ENCODE peak calls at places on chromosomes 13 and 19, in eight cellular contexts. L is HepG2, S is A549, K is GM12878, A is GM23338, N is Panc1, Y is SK-N-SH, G is HCT116. Q is an unnamed sample.

GRCh38 chr13:76711515-76712182 is 174.6 kb downstream of the KCTD12 start:
- DNase-seq in L (no peak), S (no peak), K (no peak), A (no peak), N (no peak), Y (no peak), G (no peak), Q (peak)

GRCh38 chr19:48639483-48640375 is 2.5 kb upstream of the DBP start:
- DNase-seq in L (no peak), S (no peak), K (no peak), A (peak), N (no peak), Y (no peak), G (no peak), Q (no peak)

GRCh38 chr13:24452044-24452443 is 60.5 kb downstream of the PARP4 start:
- DNase-seq in L (no peak), S (no peak), K (no peak), A (no peak), N (no peak), Y (no peak), G (no peak), Q (no peak)

GRCh38 chr19:1370579-1371361 is 12.9 kb upstream of the NDUFS7 start:
- DNase-seq in L (no peak), S (no peak), K (no peak), A (no peak), N (no peak), Y (no peak), G (no peak), Q (no peak)

GRCh38 chr19:19434483-19435045 is 29.1 kb downstream of the GATAD2A start:
- DNase-seq in L (no peak), S (no peak), K (no peak), A (no peak), N (no peak), Y (no peak), G (no peak), Q (no peak)

GRCh38 chr19:40614595-40615411 is 13.6 kb downstream of the LTBP4 start:
- DNase-seq in L (no peak), S (no peak), K (peak), A (peak), N (no peak), Y (peak), G (peak), Q (no peak)

GRCh38 chr19:55544776-55545439 is 435 bp downstream of the SBK3 start:
- DNase-seq in L (peak), S (no peak), K (no peak), A (no peak), N (no peak), Y (no peak), G (no peak), Q (no peak)

GRCh38 chr13:26679945-26680516 is 80.6 kb downstream of the GPR12 start:
- DNase-seq in L (no peak), S (no peak), K (no peak), A (peak), N (no peak), Y (no peak), G (no peak), Q (no peak)

GRCh38 chr13:33554919-33555791 is 262.8 kb upstream of the RFC3 start:
- DNase-seq in L (no peak), S (no peak), K (no peak), A (peak), N (no peak), Y (no peak), G (no peak), Q (no peak)

GRCh38 chr13:44189085-44189484 is 184.5 kb upstream of the SERP2 start:
- DNase-seq in L (no peak), S (no peak), K (no peak), A (no peak), N (no peak), Y (no peak), G (no peak), Q (no peak)

GRCh38 chr19:623974-624373 is 9.4 kb downstream of the POLRMT start:
- DNase-seq in L (no peak), S (peak), K (no peak), A (no peak), N (no peak), Y (no peak), G (no peak), Q (no peak)

GRCh38 chr19:29671393-29672076 is 6.3 kb downstream of the PLEKHF1 start:
- DNase-seq in L (peak), S (no peak), K (peak), A (peak), N (no peak), Y (no peak), G (no peak), Q (peak)

GRCh38 chr13:21986602-21987001 is 315.7 kb downstream of the FGF9 start:
- DNase-seq in L (no peak), S (no peak), K (no peak), A (no peak), N (no peak), Y (no peak), G (no peak), Q (no peak)

GRCh38 chr19:51470966-51471365 is 7.4 kb upstream of the CEACAM18 start:
- DNase-seq in L (no peak), S (no peak), K (no peak), A (no peak), N (no peak), Y (no peak), G (no peak), Q (no peak)

GRCh38 chr13:112142401-112142930 is 75.5 kb downstream of the SOX1 start:
- DNase-seq in L (no peak), S (no peak), K (no peak), A (no peak), N (no peak), Y (no peak), G (no peak), Q (no peak)

GRCh38 chr13:83731113-83731512 is 151.2 kb downstream of the SLITRK1 start:
- DNase-seq in L (no peak), S (no peak), K (no peak), A (no peak), N (no peak), Y (no peak), G (no peak), Q (no peak)

GRCh38 chr19:30123109-30123508 is 181.1 kb downstream of the URI1 start:
- DNase-seq in L (no peak), S (no peak), K (no peak), A (no peak), N (no peak), Y (no peak), G (no peak), Q (no peak)

GRCh38 chr13:94984974-94985373 is 272.6 kb upstream of the SOX21 start:
- DNase-seq in L (no peak), S (no peak), K (no peak), A (no peak), N (no peak), Y (no peak), G (no peak), Q (no peak)

GRCh38 chr13:111387026-111387871 is 66.8 kb downstream of the TEX29 start:
- DNase-seq in L (no peak), S (no peak), K (no peak), A (no peak), N (no peak), Y (no peak), G (no peak), Q (no peak)

GRCh38 chr13:107284168-107284567 is 716.2 kb upstream of the ARGLU1 start:
- DNase-seq in L (no peak), S (no peak), K (no peak), A (no peak), N (no peak), Y (no peak), G (no peak), Q (no peak)

GRCh38 chr13:22703601-22704209 is 477.1 kb upstream of the SGCG start:
- DNase-seq in L (no peak), S (no peak), K (no peak), A (no peak), N (peak), Y (no peak), G (peak), Q (no peak)

GRCh38 chr19:55486043-55486970 is 1.3 kb downstream of the NAT14 start:
- DNase-seq in L (no peak), S (no peak), K (no peak), A (no peak), N (no peak), Y (peak), G (no peak), Q (no peak)

GRCh38 chr13:72180253-72180952 is 313.4 kb upstream of the DACH1 start:
- DNase-seq in L (no peak), S (no peak), K (no peak), A (peak), N (no peak), Y (no peak), G (no peak), Q (no peak)

GRCh38 chr19:1592023-1592754 is 476 bp downstream of the MBD3 start:
- DNase-seq in L (peak), S (peak), K (peak), A (peak), N (no peak), Y (peak), G (peak), Q (peak)

GRCh38 chr19:14480695-14481069 is 5.5 kb upstream of the PTGER1 start:
- DNase-seq in L (no peak), S (no peak), K (no peak), A (no peak), N (no peak), Y (peak), G (no peak), Q (no peak)

GRCh38 chr13:41763772-41764171 is 197.1 kb downstream of the VWA8 start:
- DNase-seq in L (no peak), S (no peak), K (no peak), A (no peak), N (no peak), Y (no peak), G (no peak), Q (no peak)

GRCh38 chr19:27974082-27974513 is 1238.9 kb downstream of the UQCRFS1 start:
- DNase-seq in L (peak), S (peak), K (peak), A (peak), N (no peak), Y (peak), G (no peak), Q (no peak)

GRCh38 chr13:22487932-22488331 is 692.8 kb upstream of the SGCG start:
- DNase-seq in L (no peak), S (no peak), K (no peak), A (no peak), N (no peak), Y (no peak), G (no peak), Q (no peak)

GRCh38 chr19:19185853-19186728 is 5.9 kb downstream of the BORCS8 start:
- DNase-seq in L (peak), S (no peak), K (no peak), A (peak), N (no peak), Y (peak), G (peak), Q (peak)

GRCh38 chr19:15180451-15181390 is 20.1 kb downstream of the NOTCH3 start:
- DNase-seq in L (peak), S (no peak), K (no peak), A (peak), N (no peak), Y (no peak), G (no peak), Q (no peak)

GRCh38 chr19:13094771-13095392 is 7.8 kb downstream of the LYL1 start:
- DNase-seq in L (no peak), S (no peak), K (no peak), A (peak), N (no peak), Y (peak), G (no peak), Q (peak)
- TF ChIP-seq REST in L (no peak), S (no peak), K (no peak), A (no peak), N (no peak), Y (no peak), G (no peak), Q (no peak)

DNA sequence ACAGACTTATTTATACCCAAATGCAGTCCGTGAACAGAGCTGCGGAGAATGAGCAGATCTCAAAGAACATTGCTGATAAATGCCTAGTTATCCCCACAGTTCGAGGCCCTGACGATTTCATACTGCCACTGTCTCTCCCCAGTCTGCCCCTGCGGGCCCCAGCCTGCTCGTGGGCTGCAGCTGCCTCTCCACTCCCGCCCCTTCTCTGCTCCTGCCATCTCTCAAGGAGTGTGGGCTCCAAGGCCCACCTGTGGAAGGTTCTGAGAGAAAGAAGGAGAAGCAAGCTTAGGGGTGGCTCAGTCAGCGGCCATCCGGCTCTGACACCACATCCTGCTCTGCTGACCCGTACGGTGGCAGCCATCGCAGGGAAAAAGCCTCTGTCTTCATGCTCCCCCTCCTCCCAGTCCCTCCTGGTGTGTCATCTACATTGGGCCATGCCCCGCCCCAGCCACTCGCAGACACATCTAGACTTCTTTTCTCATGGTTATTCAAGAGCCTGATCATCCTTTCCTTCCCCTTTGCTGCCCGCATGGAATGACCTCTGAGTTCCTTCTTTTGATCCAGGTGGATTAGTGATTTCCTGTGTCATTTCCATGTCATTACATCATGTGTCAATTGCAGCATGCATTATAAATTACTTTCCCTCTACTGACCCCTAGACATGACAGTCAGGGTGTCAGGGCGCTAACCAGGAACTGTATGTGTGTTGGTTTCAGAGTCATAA is 51.9 kb downstream of the EPS15L1 start:
- DNase-seq in L (no peak), S (no peak), K (no peak), A (peak), N (no peak), Y (no peak), G (no peak), Q (peak)
- TF ChIP-seq REST in L (no peak), S (no peak), K (no peak), A (no peak), N (no peak), Y (no peak), G (no peak), Q (no peak)

GRCh38 chr13:46122304-46122703 is 17.5 kb upstream of the CPB2 start:
- DNase-seq in L (no peak), S (no peak), K (no peak), A (no peak), N (no peak), Y (no peak), G (no peak), Q (no peak)

GRCh38 chr13:46124967-46125933 is 20.4 kb upstream of the CPB2 start:
- DNase-seq in L (no peak), S (no peak), K (no peak), A (no peak), N (no peak), Y (no peak), G (no peak), Q (no peak)

GRCh38 chr13:46126074-46126473 is 21.2 kb upstream of the CPB2 start:
- DNase-seq in L (no peak), S (no peak), K (no peak), A (no peak), N (no peak), Y (no peak), G (no peak), Q (no peak)

GRCh38 chr13:46126552-46127171 is 21.8 kb upstream of the CPB2 start:
- DNase-seq in L (peak), S (peak), K (no peak), A (peak), N (peak), Y (peak), G (peak), Q (peak)

DNA sequence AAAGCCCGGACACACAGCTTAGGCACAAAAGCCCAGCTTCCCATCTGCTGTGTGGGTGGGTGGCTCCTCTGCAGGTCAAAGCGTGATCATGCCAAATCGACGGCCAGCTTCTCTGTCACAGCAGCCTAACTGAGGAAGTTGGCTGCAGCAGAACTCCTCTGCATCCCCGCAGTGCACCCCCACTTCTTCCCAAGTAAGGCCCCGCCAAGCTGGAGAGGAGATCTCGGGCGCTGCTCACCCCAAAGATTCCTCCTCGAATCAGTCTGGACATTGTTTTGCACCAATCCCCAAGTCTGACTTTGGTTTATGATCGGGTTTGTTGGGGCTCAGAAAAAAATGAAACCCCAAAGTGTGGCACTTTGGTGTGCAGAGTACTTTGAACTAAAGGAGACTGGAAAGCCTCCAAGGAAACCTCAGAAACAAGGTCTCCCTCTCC is 19.7 kb upstream of the CPB2 start:
- DNase-seq in L (no peak), S (no peak), K (no peak), A (no peak), N (no peak), Y (no peak), G (no peak), Q (peak)
- TF ChIP-seq REST in L (no peak), S (no peak), K (no peak), A (no peak), N (no peak), Y (no peak), G (no peak), Q (no peak)

GRCh38 chr13:78121459-78122348 is 203.1 kb upstream of the EDNRB start:
- DNase-seq in L (peak), S (peak), K (peak), A (peak), N (no peak), Y (peak), G (peak), Q (peak)
- TF ChIP-seq REST in L (no peak), S (no peak), K (no peak), A (no peak), N (no peak), Y (no peak), G (no peak), Q (no peak)

GRCh38 chr19:12093777-12094176 is 29.2 kb downstream of the ZNF844 start:
- DNase-seq in L (no peak), S (no peak), K (peak), A (no peak), N (no peak), Y (no peak), G (no peak), Q (no peak)

GRCh38 chr19:12085074-12085818 is 20.7 kb downstream of the ZNF844 start:
- DNase-seq in L (no peak), S (no peak), K (no peak), A (no peak), N (no peak), Y (no peak), G (no peak), Q (no peak)

GRCh38 chr19:12092065-12092867 is 27.7 kb downstream of the ZNF844 start:
- DNase-seq in L (peak), S (no peak), K (peak), A (peak), N (peak), Y (no peak), G (no peak), Q (peak)

GRCh38 chr19:12095111-12095790 is 30.7 kb downstream of the ZNF844 start:
- DNase-seq in L (no peak), S (no peak), K (no peak), A (no peak), N (no peak), Y (no peak), G (no peak), Q (peak)

DNA sequence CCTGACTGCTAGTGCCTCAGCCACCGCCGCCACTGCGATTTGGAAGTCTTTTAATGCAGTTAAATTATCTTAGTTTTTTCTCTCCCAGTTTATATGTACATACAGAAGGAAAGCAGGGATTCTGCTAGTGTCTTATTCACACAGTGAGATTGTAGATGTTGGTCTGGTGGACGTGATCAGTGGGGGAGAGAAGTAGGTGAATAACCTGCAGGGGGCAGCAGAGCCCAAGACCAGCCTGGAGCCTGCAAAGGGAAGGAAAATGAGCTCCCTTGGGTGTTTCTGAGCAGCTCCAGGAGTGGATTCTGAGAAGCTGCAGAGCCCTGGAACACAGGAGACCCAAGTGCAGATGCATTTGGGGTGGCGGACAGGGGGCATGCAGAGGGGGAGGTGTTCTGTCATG is 26.3 kb downstream of the ZNF844 start:
- DNase-seq in L (peak), S (no peak), K (peak), A (peak), N (peak), Y (peak), G (no peak), Q (no peak)
- TF ChIP-seq REST in L (no peak), S (no peak), K (no peak), A (no peak), N (no peak), Y (no peak), G (no peak), Q (no peak)

DNA sequence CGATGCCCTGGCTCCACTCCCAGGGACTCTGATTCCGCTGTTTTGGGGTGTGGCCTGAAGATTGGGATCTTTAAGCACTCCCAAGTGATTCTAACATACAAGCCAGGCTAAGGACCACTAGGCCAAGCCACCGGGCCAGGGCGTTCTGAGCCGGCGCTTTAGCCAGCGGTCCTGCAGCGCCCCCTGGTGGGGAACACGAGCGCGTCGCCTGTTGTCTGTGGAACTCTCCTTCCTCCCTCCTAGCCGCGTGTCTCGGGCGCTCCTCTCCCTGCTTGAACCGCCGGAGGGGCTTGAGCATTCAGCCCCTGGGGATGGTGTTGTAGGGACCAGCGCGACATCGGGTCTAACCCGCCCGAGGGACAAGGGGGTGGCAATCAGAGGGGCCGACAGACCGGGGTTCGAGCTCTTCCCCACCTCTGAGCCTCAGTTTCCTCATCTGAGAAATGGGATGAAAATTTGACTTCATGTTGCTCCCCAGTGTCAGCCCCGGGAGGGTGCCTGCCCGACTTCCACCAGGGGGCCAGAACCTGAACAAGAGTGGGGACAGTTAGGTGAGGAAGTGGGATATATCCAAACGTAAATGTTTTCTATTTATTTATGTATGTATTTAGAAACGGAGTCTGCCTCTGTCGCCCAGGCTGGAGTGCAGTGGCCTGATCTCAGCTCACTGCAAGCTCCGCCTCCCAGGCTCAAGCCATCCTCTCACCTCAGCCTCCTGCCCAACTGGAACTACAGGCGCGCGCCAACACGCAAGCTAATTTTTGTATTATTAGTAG is 18.0 kb upstream of the PNMA8B start:
- DNase-seq in L (peak), S (peak), K (no peak), A (peak), N (no peak), Y (peak), G (peak), Q (peak)
- TF ChIP-seq REST in L (no peak), S (no peak), K (no peak), A (no peak), N (no peak), Y (no peak), G (no peak), Q (no peak)

Q was measured in HL-60.